ENCODE peak calls at places on chromosomes 5 and 9, in eight cellular contexts. B is PC-9; R is T-helper 2 cell; Q is stimulated activated CD8-positive, alpha-beta memory T cell treated with anti-CD3 and anti-CD28 coated beads, Interleukin-15, amount 100 ng/mL, for 1 hour; Y is activated CD4-positive, CD25-positive, alpha-beta regulatory T cell; Z is activated naive CD4-positive, alpha-beta T cell treated with anti-CD3 and anti-CD28 coated beads, Interleukin-2, amount 10 ng/mL, durations not matched to agents 7 days and 5 days; O is astrocyte of the cerebellum; V is NCI-H1105 treated with DMSO at 0.1 percent for 48 hours. P is an unnamed sample.

GRCh38 chr9:137354845-137355420 is 52.9 kb upstream of the NRARP start:
- DNase-seq in Q (no peak), V (no peak), R (no peak), O (no peak), B (no peak), Y (no peak), Z (no peak), P (no peak)

GRCh38 chr5:43121565-43122484 is 1.1 kb downstream of the ZNF131 start:
- DNase-seq in R (peak; percentile 52), O (no peak), Z (peak; percentile 28), V (peak; percentile 65), Y (no peak), B (no peak), Q (no peak), P (peak; percentile 94)

GRCh38 chr5:150989695-150990094 is 30.7 kb upstream of the GPX3 start:
- DNase-seq in O (no peak), Q (no peak), Z (no peak), V (no peak), Y (no peak), B (peak; percentile 10), R (peak; percentile 8), P (no peak)

GRCh38 chr9:130215341-130216119 is 43.3 kb downstream of the NCS1 start:
- DNase-seq in Z (no peak), R (peak; percentile 51), V (no peak), B (no peak), O (no peak), Y (no peak), Q (no peak), P (no peak)

GRCh38 chr9:15510789-15511575 is at the start of gene PSIP1:
- DNase-seq in Q (peak; percentile 65), Z (peak; percentile 93), O (peak; percentile 56), Y (peak; percentile 70), R (peak; percentile 96), V (peak; percentile 99), B (peak; percentile 64), P (peak; percentile 94)

GRCh38 chr5:123450641-123451421 is 27.6 kb upstream of the CEP120 start:
- DNase-seq in R (no peak), V (peak; percentile 94), Q (no peak), Y (no peak), Z (no peak), O (peak; percentile 5), B (no peak), P (no peak)

GRCh38 chr5:167967494-167968180 is 323.8 kb upstream of the WWC1 start:
- DNase-seq in Q (no peak), V (no peak), Z (no peak), Y (no peak), B (no peak), O (no peak), R (no peak), P (no peak)

GRCh38 chr5:67287795-67288194 is 91.2 kb upstream of the CD180 start:
- DNase-seq in R (no peak), Z (no peak), V (no peak), B (no peak), Q (no peak), Y (no peak), O (peak; percentile 74), P (no peak)

GRCh38 chr5:125607018-125607417 is 816.2 kb upstream of the GRAMD2B start:
- DNase-seq in B (no peak), O (no peak), Y (no peak), R (no peak), Q (no peak), Z (no peak), V (no peak), P (no peak)

GRCh38 chr9:125732562-125732961 is 14.6 kb upstream of the PBX3 start:
- DNase-seq in Q (no peak), Z (no peak), B (peak; percentile 5), R (no peak), V (no peak), Y (no peak), O (no peak), P (peak; percentile 39)

GRCh38 chr5:82522912-82523311 is 244.8 kb upstream of the RPS23 start:
- DNase-seq in Q (no peak), B (no peak), V (no peak), Y (no peak), O (no peak), R (no peak), Z (no peak), P (peak; percentile 74)

GRCh38 chr5:152397581-152397980 is 7.5 kb downstream of the NMUR2 start:
- DNase-seq in Q (no peak), Z (no peak), O (no peak), B (no peak), V (no peak), Y (no peak), R (peak; percentile 54), P (no peak)

GRCh38 chr9:69975681-69976080 is 68.0 kb upstream of the MAMDC2 start:
- DNase-seq in Y (no peak), Z (no peak), Q (no peak), R (no peak), V (no peak), O (peak; percentile 82), B (no peak), P (no peak)

GRCh38 chr5:168346417-168346816 is 55.0 kb downstream of the WWC1 start:
- DNase-seq in Y (no peak), Z (no peak), R (no peak), B (peak; percentile 68), O (no peak), V (no peak), Q (no peak), P (no peak)

GRCh38 chr5:163727028-163727427 is 221.6 kb downstream of the MAT2B start:
- DNase-seq in Y (no peak), Q (no peak), V (no peak), O (no peak), Z (no peak), R (no peak), B (no peak), P (no peak)

P was measured in esophagus muscularis mucosa.